ENCODE peak calls at places on chromosomes 13 and 19, in six cellular contexts. One of them, this sample, is unnamed.

GRCh38 chr19:23263870-23264590 is 13.8 kb upstream of the ZNF724 start:
- DNase-seq in NCI-H1930: no peak
- DNase-seq in NCI-H1105 treated with DMSO at 0.1 percent for 48 hours: no peak
- DNase-seq in SW 1271: no peak
- DNase-seq in epithelial cell of esophagus: peak; percentile 67
- DNase-seq in NCI-H2081: no peak
- DNase-seq in this sample: no peak

GRCh38 chr19:32831611-32832010 is 38.0 kb downstream of the SLC7A9 start:
- DNase-seq in NCI-H1930: no peak
- DNase-seq in NCI-H1105 treated with DMSO at 0.1 percent for 48 hours: no peak
- DNase-seq in SW 1271: no peak
- DNase-seq in epithelial cell of esophagus: no peak
- DNase-seq in NCI-H2081: no peak
- DNase-seq in this sample: no peak

GRCh38 chr19:30551271-30551670 is 179.1 kb downstream of the ZNF536 start:
- DNase-seq in NCI-H1930: no peak
- DNase-seq in NCI-H1105 treated with DMSO at 0.1 percent for 48 hours: no peak
- DNase-seq in SW 1271: no peak
- DNase-seq in epithelial cell of esophagus: no peak
- DNase-seq in NCI-H2081: no peak
- DNase-seq in this sample: no peak

GRCh38 chr13:44404261-44405139 is 30.9 kb downstream of the SERP2 start:
- DNase-seq in NCI-H1930: no peak
- DNase-seq in NCI-H1105 treated with DMSO at 0.1 percent for 48 hours: no peak
- DNase-seq in SW 1271: no peak
- DNase-seq in epithelial cell of esophagus: no peak
- DNase-seq in NCI-H2081: no peak
- DNase-seq in this sample: no peak

GRCh38 chr19:50710612-50711011 is 9.0 kb downstream of the SHANK1 start:
- DNase-seq in NCI-H1930: no peak
- DNase-seq in NCI-H1105 treated with DMSO at 0.1 percent for 48 hours: no peak
- DNase-seq in SW 1271: no peak
- DNase-seq in epithelial cell of esophagus: no peak
- DNase-seq in NCI-H2081: no peak
- DNase-seq in this sample: no peak

GRCh38 chr13:76383671-76384461 is 502.3 kb downstream of the KCTD12 start:
- DNase-seq in NCI-H1930: no peak
- DNase-seq in NCI-H1105 treated with DMSO at 0.1 percent for 48 hours: no peak
- DNase-seq in SW 1271: no peak
- DNase-seq in epithelial cell of esophagus: peak; percentile 81
- DNase-seq in NCI-H2081: no peak
- DNase-seq in this sample: no peak

GRCh38 chr19:44570984-44571684 is 41.7 kb upstream of the CEACAM20 start:
- DNase-seq in NCI-H1930: peak; percentile 71
- DNase-seq in NCI-H1105 treated with DMSO at 0.1 percent for 48 hours: peak; percentile 42
- DNase-seq in SW 1271: no peak
- DNase-seq in epithelial cell of esophagus: peak; percentile 83
- DNase-seq in NCI-H2081: peak; percentile 66
- DNase-seq in this sample: no peak

GRCh38 chr19:58557253-58558065 is 952 bp downstream of the UBE2M start:
- DNase-seq in NCI-H1930: no peak
- DNase-seq in NCI-H1105 treated with DMSO at 0.1 percent for 48 hours: no peak
- DNase-seq in SW 1271: no peak
- DNase-seq in epithelial cell of esophagus: no peak
- DNase-seq in NCI-H2081: no peak
- DNase-seq in this sample: no peak

GRCh38 chr13:49786609-49787008 is 5.9 kb downstream of the KPNA3 start:
- DNase-seq in NCI-H1930: no peak
- DNase-seq in NCI-H1105 treated with DMSO at 0.1 percent for 48 hours: no peak
- DNase-seq in SW 1271: no peak
- DNase-seq in epithelial cell of esophagus: no peak
- DNase-seq in NCI-H2081: no peak
- DNase-seq in this sample: no peak

GRCh38 chr19:55619264-55619663 is 5.1 kb downstream of the ZNF784 start:
- DNase-seq in NCI-H1930: no peak
- DNase-seq in NCI-H1105 treated with DMSO at 0.1 percent for 48 hours: no peak
- DNase-seq in SW 1271: no peak
- DNase-seq in epithelial cell of esophagus: no peak
- DNase-seq in NCI-H2081: no peak
- DNase-seq in this sample: no peak

GRCh38 chr13:91017031-91017668 is 330.3 kb upstream of the MIR17HG start:
- DNase-seq in NCI-H1930: peak; percentile 54
- DNase-seq in NCI-H1105 treated with DMSO at 0.1 percent for 48 hours: peak; percentile 43
- DNase-seq in SW 1271: no peak
- DNase-seq in epithelial cell of esophagus: peak; percentile 61
- DNase-seq in NCI-H2081: peak; percentile 54
- DNase-seq in this sample: no peak

GRCh38 chr19:7865262-7865911 is 8.8 kb downstream of the PRR36 start:
- DNase-seq in NCI-H1930: no peak
- DNase-seq in NCI-H1105 treated with DMSO at 0.1 percent for 48 hours: no peak
- DNase-seq in SW 1271: no peak
- DNase-seq in epithelial cell of esophagus: no peak
- DNase-seq in NCI-H2081: no peak
- DNase-seq in this sample: no peak

GRCh38 chr19:23787106-23787505 is 28.4 kb upstream of the ZNF681 start:
- DNase-seq in NCI-H1930: no peak
- DNase-seq in NCI-H1105 treated with DMSO at 0.1 percent for 48 hours: no peak
- DNase-seq in SW 1271: no peak
- DNase-seq in epithelial cell of esophagus: peak; percentile 54
- DNase-seq in NCI-H2081: no peak
- DNase-seq in this sample: no peak

GRCh38 chr19:10981496-10981895 is 20.7 kb downstream of the SMARCA4 start:
- DNase-seq in NCI-H1930: no peak
- DNase-seq in NCI-H1105 treated with DMSO at 0.1 percent for 48 hours: no peak
- DNase-seq in SW 1271: no peak
- DNase-seq in epithelial cell of esophagus: no peak
- DNase-seq in NCI-H2081: peak; percentile 2
- DNase-seq in this sample: no peak

GRCh38 chr13:32125221-32125621 is 93.6 kb downstream of the FRY start:
- DNase-seq in NCI-H1930: no peak
- DNase-seq in NCI-H1105 treated with DMSO at 0.1 percent for 48 hours: no peak
- DNase-seq in SW 1271: no peak
- DNase-seq in epithelial cell of esophagus: no peak
- DNase-seq in NCI-H2081: no peak
- DNase-seq in this sample: no peak

GRCh38 chr19:49591731-49592485 is 926 bp downstream of the PRR12 start:
- DNase-seq in NCI-H1930: peak; percentile 50
- DNase-seq in NCI-H1105 treated with DMSO at 0.1 percent for 48 hours: peak; percentile 45
- DNase-seq in SW 1271: peak; percentile 29
- DNase-seq in epithelial cell of esophagus: peak; percentile 60
- DNase-seq in NCI-H2081: peak; percentile 53
- DNase-seq in this sample: peak; percentile 29

GRCh38 chr19:14149509-14149994 is 13.2 kb upstream of the ASF1B start:
- DNase-seq in NCI-H1930: no peak
- DNase-seq in NCI-H1105 treated with DMSO at 0.1 percent for 48 hours: no peak
- DNase-seq in SW 1271: no peak
- DNase-seq in epithelial cell of esophagus: peak; percentile 22
- DNase-seq in NCI-H2081: no peak
- DNase-seq in this sample: peak; percentile 35

GRCh38 chr13:51523082-51523518 is 61.2 kb upstream of the WDFY2 start:
- DNase-seq in NCI-H1930: no peak
- DNase-seq in NCI-H1105 treated with DMSO at 0.1 percent for 48 hours: no peak
- DNase-seq in SW 1271: no peak
- DNase-seq in epithelial cell of esophagus: peak; percentile 71
- DNase-seq in NCI-H2081: no peak
- DNase-seq in this sample: no peak

GRCh38 chr19:18279516-18280246 is 1.7 kb downstream of the JUND start:
- DNase-seq in NCI-H1930: peak; percentile 87
- DNase-seq in NCI-H1105 treated with DMSO at 0.1 percent for 48 hours: peak; percentile 90
- DNase-seq in SW 1271: peak; percentile 71
- DNase-seq in epithelial cell of esophagus: peak; percentile 94
- DNase-seq in NCI-H2081: peak; percentile 92
- DNase-seq in this sample: peak; percentile 80

GRCh38 chr13:113305208-113305607 is 8.2 kb downstream of the LAMP1 start:
- DNase-seq in NCI-H1930: no peak
- DNase-seq in NCI-H1105 treated with DMSO at 0.1 percent for 48 hours: peak; percentile 38
- DNase-seq in SW 1271: no peak
- DNase-seq in epithelial cell of esophagus: peak; percentile 98
- DNase-seq in NCI-H2081: no peak
- DNase-seq in this sample: no peak

GRCh38 chr13:106133025-106133424 is 402.4 kb downstream of the EFNB2 start:
- DNase-seq in NCI-H1930: no peak
- DNase-seq in NCI-H1105 treated with DMSO at 0.1 percent for 48 hours: no peak
- DNase-seq in SW 1271: no peak
- DNase-seq in epithelial cell of esophagus: peak; percentile 75
- DNase-seq in NCI-H2081: no peak
- DNase-seq in this sample: no peak

GRCh38 chr13:32390484-32390883 is 37.4 kb downstream of the N4BP2L1 start:
- DNase-seq in NCI-H1930: no peak
- DNase-seq in NCI-H1105 treated with DMSO at 0.1 percent for 48 hours: no peak
- DNase-seq in SW 1271: no peak
- DNase-seq in epithelial cell of esophagus: no peak
- DNase-seq in NCI-H2081: no peak
- DNase-seq in this sample: no peak

GRCh38 chr19:34383599-34383998 is 18.6 kb downstream of the GPI start:
- DNase-seq in NCI-H1930: no peak
- DNase-seq in NCI-H1105 treated with DMSO at 0.1 percent for 48 hours: no peak
- DNase-seq in SW 1271: no peak
- DNase-seq in epithelial cell of esophagus: no peak
- DNase-seq in NCI-H2081: no peak
- DNase-seq in this sample: no peak

GRCh38 chr19:3547301-3547731 is 8.3 kb downstream of the TEKTIP1 start:
- DNase-seq in NCI-H1930: no peak
- DNase-seq in NCI-H1105 treated with DMSO at 0.1 percent for 48 hours: no peak
- DNase-seq in SW 1271: no peak
- DNase-seq in epithelial cell of esophagus: no peak
- DNase-seq in NCI-H2081: no peak
- DNase-seq in this sample: no peak

GRCh38 chr13:75607447-75607846 is 28.7 kb upstream of the LMO7 start:
- DNase-seq in NCI-H1930: no peak
- DNase-seq in NCI-H1105 treated with DMSO at 0.1 percent for 48 hours: no peak
- DNase-seq in SW 1271: no peak
- DNase-seq in epithelial cell of esophagus: peak; percentile 48
- DNase-seq in NCI-H2081: no peak
- DNase-seq in this sample: no peak

GRCh38 chr13:44141213-44141724 is 232.4 kb upstream of the SERP2 start:
- DNase-seq in NCI-H1930: no peak
- DNase-seq in NCI-H1105 treated with DMSO at 0.1 percent for 48 hours: no peak
- DNase-seq in SW 1271: no peak
- DNase-seq in epithelial cell of esophagus: peak; percentile 48
- DNase-seq in NCI-H2081: no peak
- DNase-seq in this sample: no peak

GRCh38 chr19:39237200-39238184 is 7.3 kb downstream of the IFNL3 start:
- DNase-seq in NCI-H1930: no peak
- DNase-seq in NCI-H1105 treated with DMSO at 0.1 percent for 48 hours: no peak
- DNase-seq in SW 1271: no peak
- DNase-seq in epithelial cell of esophagus: peak; percentile 14
- DNase-seq in NCI-H2081: peak; percentile 2
- DNase-seq in this sample: no peak